ENCODE peak calls at places on chromosomes 12 and 14, in four cellular contexts. G, P, Q and X are unnamed samples.
A peak's percentile ranks its signal among the peaks of the same experiment; 100 is the strongest.

GRCh38 chr14:56487090-56487667 is 92.4 kb upstream of the TMEM260 start:
- DNase-seq in G (no peak), P (no peak), Q (no peak), X (peak; percentile 50)

GRCh38 chr14:102479777-102480176 is 29.8 kb downstream of the ANKRD9 start:
- DNase-seq in G (no peak), Q (no peak), P (no peak), X (peak; percentile 17)

GRCh38 chr12:98416845-98417244 is 98.5 kb upstream of the TMPO start:
- DNase-seq in P (no peak), G (no peak), Q (no peak), X (peak; percentile 79)

GRCh38 chr14:93059917-93060545 is 55.7 kb downstream of the ITPK1 start:
- DNase-seq in Q (peak; percentile 59), G (no peak), P (no peak), X (no peak)

GRCh38 chr12:52164624-52165023 is 27.2 kb downstream of the KRT80 start:
- DNase-seq in G (no peak), Q (no peak), P (no peak), X (no peak)

GRCh38 chr12:78210894-78211302 is 380.2 kb downstream of the NAV3 start:
- DNase-seq in Q (no peak), G (no peak), P (no peak), X (peak; percentile 59)

GRCh38 chr14:104657114-104657524 is 32.3 kb upstream of the INF2 start:
- DNase-seq in P (no peak), Q (no peak), G (no peak), X (no peak)

GRCh38 chr12:73384592-73384991 is 1112.4 kb downstream of the TRHDE start:
- DNase-seq in G (no peak), P (no peak), Q (no peak), X (no peak)

GRCh38 chr12:78018146-78018910 is 187.6 kb downstream of the NAV3 start:
- DNase-seq in Q (no peak), P (peak; percentile 69), G (no peak), X (peak; percentile 29)

GRCh38 chr14:104547998-104548700 is 31.4 kb upstream of the C14orf180 start:
- DNase-seq in G (no peak), P (no peak), Q (peak; percentile 21), X (no peak)

GRCh38 chr12:49618576-49618975 is 4.8 kb upstream of the PRPF40B start:
- DNase-seq in P (no peak), Q (no peak), G (no peak), X (no peak)

GRCh38 chr12:80432061-80432460 is 12.0 kb upstream of the PTPRQ start:
- DNase-seq in G (no peak), Q (no peak), P (no peak), X (no peak)

GRCh38 chr14:59265808-59266207 is 77.3 kb downstream of the DAAM1 start:
- DNase-seq in P (no peak), G (no peak), Q (no peak), X (no peak)

GRCh38 chr14:69096766-69097475 is 56.0 kb downstream of the DCAF5 start:
- DNase-seq in G (no peak), Q (peak; percentile 34), P (no peak), X (no peak)

GRCh38 chr14:69091695-69092094 is 61.2 kb downstream of the DCAF5 start:
- DNase-seq in Q (no peak), P (no peak), G (no peak), X (no peak)

GRCh38 chr14:69093551-69094421 is 59.1 kb downstream of the DCAF5 start:
- DNase-seq in G (no peak), P (no peak), Q (no peak), X (peak; percentile 59)

GRCh38 chr14:69092840-69093422 is 60.0 kb downstream of the DCAF5 start:
- DNase-seq in Q (no peak), G (no peak), P (no peak), X (no peak)

GRCh38 chr14:69094481-69094880 is 58.4 kb downstream of the DCAF5 start:
- DNase-seq in P (no peak), Q (no peak), G (no peak), X (no peak)
- H3K27ac ChIP-seq in P (peak overlapping the region; percentile 60), Q (no peak overlapping the region), G (no peak overlapping the region), X (peak overlapping the region; percentile 76)

GRCh38 chr14:63203618-63204406 is 431 bp upstream of the RHOJ start:
- DNase-seq in G (peak; percentile 29), P (peak; percentile 48), Q (peak; percentile 74), X (peak; percentile 97)
- H2BK5ac ChIP-seq in G (peak overlapping the region; percentile 22), P (no peak overlapping the region), Q (no peak overlapping the region), X (peak overlapping the region; percentile 46)

DNA sequence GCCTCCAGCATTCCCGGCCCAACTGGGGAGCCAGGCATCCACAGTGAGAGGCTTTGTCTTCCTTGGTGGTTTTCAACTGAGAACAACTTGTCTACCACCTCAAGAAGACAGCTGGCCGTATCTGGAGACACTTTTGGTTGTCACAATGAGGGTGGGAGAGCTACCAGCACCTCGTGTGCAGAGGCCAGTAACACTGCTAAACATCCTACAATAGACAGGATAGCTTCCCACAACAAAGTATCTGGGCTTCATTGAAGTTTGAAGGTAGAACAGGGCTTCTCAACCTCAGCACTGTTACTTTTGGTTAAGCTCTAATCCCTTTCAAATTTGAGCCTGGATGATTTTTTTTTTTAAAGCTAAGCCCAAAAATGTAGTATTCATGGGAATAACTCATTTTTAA is 10.9 kb downstream of the SLC7A8 start:
- DNase-seq in G (no peak), P (no peak), Q (no peak), X (no peak)
- H2BK12ac ChIP-seq in G (no peak overlapping the region), P (no peak overlapping the region), Q (no peak overlapping the region), X (no peak overlapping the region)

DNA sequence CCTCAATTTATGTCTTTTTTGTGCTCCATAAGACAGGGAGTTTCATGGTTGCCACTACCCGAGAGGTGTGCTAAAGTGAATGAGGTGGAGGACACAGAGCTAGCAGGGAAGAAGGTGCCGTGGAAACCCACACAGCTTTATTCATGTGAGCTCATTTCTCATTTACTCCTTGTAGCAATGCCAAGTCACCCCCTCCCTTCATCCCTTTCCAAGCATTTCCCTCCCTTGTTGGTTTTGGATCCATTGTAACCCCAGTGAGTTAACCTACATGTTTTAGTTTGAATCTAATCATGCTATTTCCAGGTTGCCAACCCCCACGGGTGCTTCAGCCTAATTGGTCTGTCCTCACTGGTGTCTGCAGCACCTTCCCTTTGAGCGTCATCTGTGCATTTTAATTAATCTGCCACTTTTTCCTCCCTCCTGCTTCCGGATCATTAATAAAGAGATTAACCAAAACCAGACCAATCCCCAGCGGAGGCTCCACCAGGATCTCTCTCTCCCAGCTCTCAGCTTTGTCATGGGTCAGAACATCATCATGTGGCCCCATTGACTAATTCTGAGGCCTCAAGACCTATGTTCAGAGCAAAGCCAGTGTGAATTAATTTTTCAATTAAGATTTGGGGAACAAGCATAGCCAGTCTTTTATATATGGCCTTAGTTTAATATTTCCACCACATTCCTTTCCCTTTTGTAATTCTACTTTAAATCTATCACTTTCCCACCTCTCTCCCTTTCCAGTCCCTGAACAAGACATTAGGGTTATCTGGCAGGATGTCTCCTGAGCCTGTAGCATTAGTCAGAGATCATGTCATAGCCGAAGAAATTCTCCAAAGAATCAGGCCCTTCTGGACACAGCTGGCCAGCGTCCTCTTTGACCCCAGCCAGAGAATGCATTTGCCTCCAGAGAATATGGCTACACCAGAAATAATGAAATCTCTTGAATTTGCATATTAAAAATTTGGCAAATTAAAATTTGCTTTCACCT is 56.4 kb downstream of the NTF3 start:
- DNase-seq in Q (no peak), P (no peak), G (no peak), X (peak; percentile 72)
- H3K27ac ChIP-seq in Q (no peak overlapping the region), P (no peak overlapping the region), G (no peak overlapping the region), X (no peak overlapping the region)

GRCh38 chr12:76450690-76451089 is 102.5 kb upstream of the BBS10 start:
- DNase-seq in G (no peak), P (no peak), Q (no peak), X (peak; percentile 90)

GRCh38 chr12:76446090-76446489 is 97.9 kb upstream of the BBS10 start:
- DNase-seq in P (no peak), Q (no peak), G (no peak), X (no peak)

GRCh38 chr12:76451528-76451927 is 103.3 kb upstream of the BBS10 start:
- DNase-seq in G (no peak), Q (no peak), P (no peak), X (no peak)

GRCh38 chr12:76449572-76449971 is 101.4 kb upstream of the BBS10 start:
- DNase-seq in P (no peak), G (no peak), Q (no peak), X (peak; percentile 59)

DNA sequence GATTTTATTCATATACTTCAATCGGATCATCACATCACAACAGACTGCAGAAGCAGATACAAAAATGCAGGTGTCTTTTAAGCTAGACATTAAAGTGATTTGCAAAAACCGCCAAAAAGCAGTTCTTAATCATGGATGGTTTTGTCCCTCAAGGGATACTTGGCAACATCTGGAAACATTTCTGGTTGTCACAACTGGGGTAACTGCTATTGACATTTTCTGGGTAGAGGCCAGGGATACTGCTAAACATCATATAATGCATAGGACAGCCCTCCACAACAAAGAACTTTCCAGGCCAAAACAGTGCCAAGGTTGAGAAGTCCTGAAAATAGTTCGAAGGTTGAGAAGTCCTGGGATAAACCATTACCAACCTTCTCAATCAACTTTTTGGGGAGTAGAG is 101.8 kb upstream of the BBS10 start:
- DNase-seq in P (no peak), Q (no peak), G (no peak), X (no peak)
- H2BK5ac ChIP-seq in P (no peak overlapping the region), Q (no peak overlapping the region), G (no peak overlapping the region), X (no peak overlapping the region)

DNA sequence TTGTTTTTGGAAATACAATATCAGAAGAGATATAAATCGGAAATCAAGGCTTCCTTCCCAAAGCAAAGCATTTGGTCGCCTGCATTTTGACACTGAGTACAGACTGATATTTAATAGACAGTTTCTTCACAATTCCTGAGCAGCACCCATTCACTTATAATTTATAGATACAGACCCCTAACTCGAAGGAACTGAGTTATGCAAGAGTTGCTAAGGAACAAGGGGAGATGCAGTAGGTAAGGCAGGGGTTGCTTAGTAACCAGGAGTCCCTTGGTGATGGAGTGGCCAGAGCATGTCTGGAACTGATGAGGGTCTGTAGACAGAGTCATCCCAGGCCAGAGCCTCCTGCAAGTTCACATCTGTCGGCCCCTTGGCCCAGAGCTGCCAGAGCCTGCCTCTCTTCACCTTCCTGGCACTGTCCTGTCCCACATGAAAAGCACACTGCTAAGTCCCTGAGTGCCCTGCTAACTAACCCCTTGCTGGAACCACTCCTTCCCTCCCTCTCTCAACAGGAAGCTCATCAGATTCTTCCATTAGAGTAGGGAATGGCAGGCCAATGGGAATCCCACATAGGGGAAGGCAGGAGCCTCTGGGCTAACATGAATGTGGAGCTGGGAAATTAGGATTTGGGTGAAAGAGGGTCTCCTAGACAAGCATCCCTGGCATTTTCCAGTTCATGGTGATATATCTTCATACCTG is 3.6 kb upstream of the DHRS2 start:
- DNase-seq in Q (no peak), P (peak; percentile 6), G (no peak), X (no peak)
- H2BK12ac ChIP-seq in Q (no peak overlapping the region), P (no peak overlapping the region), G (peak overlapping the region; percentile 80), X (no peak overlapping the region)

GRCh38 chr12:6954316-6954710 is 3.2 kb downstream of the PTPN6 start:
- DNase-seq in G (no peak), Q (no peak), P (no peak), X (no peak)
- H3K27ac ChIP-seq in G (no peak overlapping the region), Q (no peak overlapping the region), P (no peak overlapping the region), X (no peak overlapping the region)